ENCODE peak calls at places on chromosomes 7 and 10, in four cellular contexts. Q, W, G and N are unnamed samples.

GRCh38 chr10:9823268-9823930 is 1194.3 kb upstream of the CELF2 start:
- DNase-seq in Q (no peak), W (no peak), G (no peak), N (no peak)

GRCh38 chr7:101869026-101869900 is 51.8 kb downstream of the CUX1 start:
- DNase-seq in Q (no peak), W (peak; percentile 82), G (no peak), N (no peak)

GRCh38 chr7:73674468-73675124 is 7.0 kb downstream of the VPS37D start:
- DNase-seq in Q (no peak), W (no peak), G (no peak), N (no peak)

GRCh38 chr7:57328457-57328856 is 121.5 kb upstream of the ZNF716 start:
- DNase-seq in Q (no peak), W (no peak), G (no peak), N (no peak)

GRCh38 chr7:163298-163695 is 29.1 kb upstream of the FAM20C start:
- DNase-seq in Q (no peak), W (no peak), G (no peak), N (no peak)

GRCh38 chr10:72353963-72354355 is 760 bp downstream of the DNAJB12 start:
- DNase-seq in Q (no peak), W (peak; percentile 75), G (no peak), N (no peak)

GRCh38 chr7:66227808-66228207 is 22.7 kb downstream of the TPST1 start:
- DNase-seq in Q (no peak), W (no peak), G (no peak), N (no peak)

GRCh38 chr7:121372376-121373024 is 23.6 kb downstream of the FAM3C start:
- DNase-seq in Q (no peak), W (no peak), G (peak; percentile 73), N (no peak)

GRCh38 chr10:118785566-118785965 is 30.8 kb upstream of the CACUL1 start:
- DNase-seq in Q (no peak), W (no peak), G (no peak), N (no peak)

GRCh38 chr10:49634053-49634660 is 20.3 kb downstream of the CHAT start:
- DNase-seq in Q (no peak), W (no peak), G (no peak), N (no peak)

GRCh38 chr7:101701153-101701794 is 72.2 kb upstream of the MYL10 start:
- DNase-seq in Q (no peak), W (no peak), G (no peak), N (no peak)

GRCh38 chr10:78875932-78876331 is 192.8 kb upstream of the ZMIZ1 start:
- DNase-seq in Q (no peak), W (no peak), G (no peak), N (no peak)

GRCh38 chr10:34046651-34047050 is 712.2 kb upstream of the NRP1 start:
- DNase-seq in Q (no peak), W (no peak), G (no peak), N (no peak)

GRCh38 chr10:36096571-36096970 is 454.5 kb upstream of the FZD8 start:
- DNase-seq in Q (no peak), W (no peak), G (no peak), N (no peak)

GRCh38 chr10:29554660-29555059 is 80.1 kb downstream of the SVIL start:
- DNase-seq in Q (no peak), W (no peak), G (no peak), N (no peak)

GRCh38 chr10:122164028-122164601 is 107.0 kb upstream of the BTBD16 start:
- DNase-seq in Q (no peak), W (no peak), G (no peak), N (no peak)

GRCh38 chr7:147485660-147486210 is 1104.8 kb upstream of the C7orf33 start:
- DNase-seq in Q (no peak), W (no peak), G (no peak), N (no peak)

GRCh38 chr7:147478751-147479150 is 1111.8 kb upstream of the C7orf33 start:
- DNase-seq in Q (no peak), W (no peak), G (no peak), N (no peak)

GRCh38 chr7:147483634-147484292 is 1106.8 kb upstream of the C7orf33 start:
- DNase-seq in Q (no peak), W (no peak), G (no peak), N (no peak)
- TF ChIP-seq SP1 in Q (no peak), W (no peak), G (no peak), N (no peak)

DNA sequence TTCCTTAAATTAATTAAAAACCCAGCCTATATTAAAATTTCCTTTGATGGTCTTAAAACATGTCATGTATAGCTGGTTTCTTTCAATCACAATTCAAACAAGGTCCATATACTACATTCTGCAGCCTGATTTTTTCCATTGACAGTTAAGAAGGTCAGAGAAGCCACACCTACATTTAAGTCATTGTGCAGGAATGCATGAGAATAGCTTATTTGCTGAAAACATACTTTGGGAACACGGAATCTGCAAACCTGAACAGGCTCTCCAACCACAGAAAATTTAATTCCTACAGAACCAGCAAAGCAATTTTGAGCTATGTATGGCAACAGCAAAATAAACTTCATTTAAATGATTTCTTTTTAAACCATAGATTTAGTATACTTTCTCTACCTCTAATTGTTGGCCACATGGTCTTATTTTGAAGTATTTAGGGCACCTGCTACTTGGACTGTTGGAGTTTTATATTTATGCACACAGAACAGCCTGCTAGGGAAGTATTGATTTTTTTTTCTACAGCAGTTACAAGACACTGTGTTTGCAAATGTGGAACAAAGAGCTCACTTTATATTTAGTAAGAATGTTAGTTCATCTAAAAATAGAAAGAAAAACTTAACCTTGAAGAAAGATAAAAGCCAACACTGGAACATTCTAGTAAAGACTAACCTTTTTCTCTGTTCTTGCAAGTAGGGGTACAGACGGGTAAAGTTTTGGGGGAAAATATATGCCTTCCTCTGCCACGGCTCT is 240.9 kb upstream of the IMMP2L start:
- DNase-seq in Q (peak; percentile 45), W (no peak), G (no peak), N (no peak)
- TF ChIP-seq REST in Q (no peak), W (no peak), G (no peak), N (no peak)

GRCh38 chr7:80210400-80210799 is 75.8 kb downstream of the GNAI1 start:
- DNase-seq in Q (peak; percentile 96), W (no peak), G (no peak), N (no peak)
- TF ChIP-seq SP1 in Q (no peak), W (no peak), G (no peak), N (no peak)

GRCh38 chr7:141013345-141013715 is 1.4 kb downstream of the MRPS33 start:
- DNase-seq in Q (no peak), W (no peak), G (no peak), N (no peak)

GRCh38 chr7:141016349-141016748 is 1.6 kb upstream of the MRPS33 start:
- DNase-seq in Q (no peak), W (no peak), G (no peak), N (no peak)

GRCh38 chr7:141012696-141013344 is 1.9 kb downstream of the MRPS33 start:
- DNase-seq in Q (no peak), W (peak; percentile 50), G (no peak), N (no peak)

GRCh38 chr7:141014091-141014490 is 661 bp downstream of the MRPS33 start:
- DNase-seq in Q (no peak), W (peak; percentile 43), G (no peak), N (no peak)

DNA sequence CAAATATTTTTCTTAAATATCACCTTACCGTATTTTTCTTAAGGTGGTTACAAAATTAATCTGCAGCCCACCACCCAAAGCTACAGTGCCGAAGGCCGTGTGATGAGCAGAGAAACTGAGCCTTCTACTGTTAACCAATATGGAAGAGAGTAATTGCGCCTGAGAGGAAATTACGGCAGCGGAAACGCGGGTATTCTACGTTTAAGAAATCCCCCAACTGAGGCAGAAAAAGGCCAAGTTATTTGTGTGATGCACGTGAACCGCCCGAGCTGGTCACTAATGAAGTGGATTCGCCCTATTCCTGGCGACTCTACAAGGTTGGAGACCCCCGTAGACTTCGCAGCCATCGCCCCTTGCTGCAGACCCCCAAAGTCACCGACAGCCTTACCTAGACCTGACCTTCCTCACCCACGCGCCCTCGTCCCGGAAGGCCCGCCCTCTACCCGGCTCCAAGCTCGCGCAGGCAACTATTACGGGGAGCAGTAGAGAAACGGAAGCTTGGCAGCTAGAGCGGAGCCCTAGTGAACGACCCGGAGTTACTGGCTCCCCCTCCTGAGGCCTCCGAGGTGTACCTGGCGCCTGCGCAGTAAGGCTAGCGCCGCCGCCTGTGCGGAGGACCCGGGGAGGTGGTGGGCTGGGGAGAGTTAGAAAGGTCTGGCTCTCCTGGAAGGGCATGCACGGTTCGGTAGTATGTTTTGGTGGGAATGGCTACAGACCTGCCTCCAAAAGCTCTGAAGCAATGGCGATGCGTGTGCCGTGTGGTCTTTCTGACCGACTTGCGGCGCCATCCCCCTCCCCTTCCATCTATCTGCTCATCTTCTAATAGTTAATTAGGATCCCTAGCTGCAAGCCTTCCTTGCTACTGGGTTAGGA is at the start of gene MRPS33:
- DNase-seq in Q (peak; percentile 95), W (peak; percentile 99), G (peak; percentile 89), N (peak; percentile 91)
- TF ChIP-seq REST in Q (no peak), W (peak; percentile 67), G (no peak), N (no peak)

GRCh38 chr10:7277874-7278273 is 133.0 kb downstream of the SFMBT2 start:
- DNase-seq in Q (no peak), W (no peak), G (no peak), N (no peak)

GRCh38 chr10:7275761-7276440 is 134.9 kb downstream of the SFMBT2 start:
- DNase-seq in Q (no peak), W (no peak), G (no peak), N (no peak)

GRCh38 chr10:7282457-7282856 is 128.4 kb downstream of the SFMBT2 start:
- DNase-seq in Q (no peak), W (no peak), G (no peak), N (no peak)

GRCh38 chr10:7281429-7281828 is 129.4 kb downstream of the SFMBT2 start:
- DNase-seq in Q (no peak), W (peak; percentile 44), G (no peak), N (no peak)

DNA sequence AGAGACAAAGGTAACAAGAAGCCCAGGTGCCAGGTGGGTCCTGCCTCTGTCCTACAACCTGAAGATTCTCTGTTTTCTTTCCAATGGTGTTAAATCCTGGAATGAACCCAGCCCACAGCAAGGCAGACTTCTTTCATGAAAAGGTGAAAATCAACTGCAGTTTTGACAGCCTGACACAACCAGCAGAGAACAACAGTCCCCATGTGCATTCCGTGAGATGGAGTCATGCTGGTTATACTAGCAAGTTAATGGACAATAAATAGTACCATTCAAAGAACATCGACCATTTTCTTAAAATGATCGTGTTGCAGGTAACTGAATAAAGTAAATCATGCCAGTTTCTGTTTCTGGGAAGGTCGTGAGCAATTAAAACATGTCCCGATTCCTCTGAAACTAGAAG is 131.5 kb downstream of the SFMBT2 start:
- DNase-seq in Q (no peak), W (no peak), G (no peak), N (no peak)
- TF ChIP-seq SP1 in Q (no peak), W (no peak), G (no peak), N (no peak)

DNA sequence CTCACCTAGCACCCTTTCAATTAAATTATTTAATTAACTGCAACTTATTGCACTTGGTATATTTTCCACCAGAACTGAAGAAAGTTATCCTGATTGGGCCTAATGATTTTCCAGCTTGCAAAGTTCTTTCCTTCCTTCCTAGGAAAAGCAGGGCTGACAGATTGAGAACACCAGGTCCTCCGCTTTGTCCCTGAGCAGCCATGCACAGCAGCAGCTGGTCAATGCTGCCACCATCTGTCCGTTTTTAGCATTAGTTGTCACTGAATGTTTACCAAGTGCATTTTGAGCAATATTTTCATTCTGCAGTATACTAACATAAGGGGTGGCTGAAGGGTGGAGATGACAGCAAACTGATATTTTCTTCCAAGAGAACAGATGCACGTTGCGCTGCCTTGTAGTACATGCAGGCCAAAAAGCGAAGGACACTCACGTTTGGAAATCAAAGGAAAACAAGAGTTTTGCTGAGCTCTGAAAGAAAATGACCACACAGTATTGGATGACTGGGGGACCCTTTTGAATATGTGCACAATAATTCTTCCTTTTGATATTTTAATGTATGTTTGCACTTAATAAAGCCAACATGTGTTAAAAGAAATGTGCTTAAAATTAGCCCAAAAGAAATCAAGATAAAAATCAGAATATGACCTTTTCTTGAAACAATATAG is 248.8 kb upstream of the PTN start:
- DNase-seq in Q (peak; percentile 46), W (peak; percentile 51), G (no peak), N (peak; percentile 22)
- TF ChIP-seq REST in Q (no peak), W (no peak), G (no peak), N (no peak)